ENCODE peak calls at places on chromosome 5, in seven cellular contexts. One of them, this sample, is unnamed.

GRCh38 chr5:141639357-141640050 is 2.7 kb downstream of the RELL2 start:
- DNase-seq in stimulated activated naive CD4-positive, alpha-beta T cell: no peak
- DNase-seq in RWPE1: no peak
- DNase-seq in Kasumi-1: no peak
- DNase-seq in HuH-7.5: no peak
- DNase-seq in OCI-LY7: no peak
- DNase-seq in activated CD4-positive, alpha-beta T cell treated with anti-CD3 and anti-CD28 coated beads, Interleukin-2, amount 50 U/mL, for 24 hours: no peak
- DNase-seq in this sample: no peak

GRCh38 chr5:73419414-73420390 is 28.9 kb downstream of the FOXD1 start:
- DNase-seq in Kasumi-1: no peak
- DNase-seq in activated CD4-positive, alpha-beta T cell treated with anti-CD3 and anti-CD28 coated beads, Interleukin-2, amount 50 U/mL, for 24 hours: no peak
- DNase-seq in stimulated activated naive CD4-positive, alpha-beta T cell: no peak
- DNase-seq in OCI-LY7: no peak
- DNase-seq in RWPE1: no peak
- DNase-seq in HuH-7.5: no peak
- DNase-seq in this sample: no peak

GRCh38 chr5:84403773-84404172 is 19.1 kb upstream of the EDIL3 start:
- DNase-seq in activated CD4-positive, alpha-beta T cell treated with anti-CD3 and anti-CD28 coated beads, Interleukin-2, amount 50 U/mL, for 24 hours: no peak
- DNase-seq in RWPE1: peak
- DNase-seq in Kasumi-1: no peak
- DNase-seq in HuH-7.5: no peak
- DNase-seq in stimulated activated naive CD4-positive, alpha-beta T cell: no peak
- DNase-seq in OCI-LY7: no peak
- DNase-seq in this sample: no peak

GRCh38 chr5:175447571-175447970 is 3.6 kb upstream of the DRD1 start:
- DNase-seq in HuH-7.5: no peak
- DNase-seq in RWPE1: no peak
- DNase-seq in activated CD4-positive, alpha-beta T cell treated with anti-CD3 and anti-CD28 coated beads, Interleukin-2, amount 50 U/mL, for 24 hours: no peak
- DNase-seq in OCI-LY7: no peak
- DNase-seq in Kasumi-1: no peak
- DNase-seq in stimulated activated naive CD4-positive, alpha-beta T cell: no peak
- DNase-seq in this sample: no peak

GRCh38 chr5:139458580-139459407 is 3.7 kb downstream of the ECSCR start:
- DNase-seq in HuH-7.5: no peak
- DNase-seq in activated CD4-positive, alpha-beta T cell treated with anti-CD3 and anti-CD28 coated beads, Interleukin-2, amount 50 U/mL, for 24 hours: peak
- DNase-seq in Kasumi-1: peak
- DNase-seq in RWPE1: no peak
- DNase-seq in OCI-LY7: peak
- DNase-seq in stimulated activated naive CD4-positive, alpha-beta T cell: peak
- DNase-seq in this sample: peak

GRCh38 chr5:95284512-95285405 is at the start of gene MCTP1:
- DNase-seq in OCI-LY7: no peak
- DNase-seq in RWPE1: peak
- DNase-seq in Kasumi-1: peak
- DNase-seq in HuH-7.5: peak
- DNase-seq in activated CD4-positive, alpha-beta T cell treated with anti-CD3 and anti-CD28 coated beads, Interleukin-2, amount 50 U/mL, for 24 hours: no peak
- DNase-seq in stimulated activated naive CD4-positive, alpha-beta T cell: no peak
- DNase-seq in this sample: no peak

GRCh38 chr5:4662845-4663244 is 477.3 kb upstream of the ADAMTS16 start:
- DNase-seq in activated CD4-positive, alpha-beta T cell treated with anti-CD3 and anti-CD28 coated beads, Interleukin-2, amount 50 U/mL, for 24 hours: no peak
- DNase-seq in RWPE1: no peak
- DNase-seq in stimulated activated naive CD4-positive, alpha-beta T cell: no peak
- DNase-seq in Kasumi-1: no peak
- DNase-seq in HuH-7.5: no peak
- DNase-seq in OCI-LY7: no peak
- DNase-seq in this sample: no peak

GRCh38 chr5:95530441-95530840 is 24.3 kb downstream of the SKIC3 start:
- DNase-seq in HuH-7.5: no peak
- DNase-seq in stimulated activated naive CD4-positive, alpha-beta T cell: no peak
- DNase-seq in RWPE1: peak
- DNase-seq in OCI-LY7: no peak
- DNase-seq in Kasumi-1: no peak
- DNase-seq in activated CD4-positive, alpha-beta T cell treated with anti-CD3 and anti-CD28 coated beads, Interleukin-2, amount 50 U/mL, for 24 hours: no peak
- DNase-seq in this sample: no peak

GRCh38 chr5:58311526-58311925 is 148.4 kb downstream of the PLK2 start:
- DNase-seq in Kasumi-1: no peak
- DNase-seq in activated CD4-positive, alpha-beta T cell treated with anti-CD3 and anti-CD28 coated beads, Interleukin-2, amount 50 U/mL, for 24 hours: no peak
- DNase-seq in OCI-LY7: no peak
- DNase-seq in RWPE1: no peak
- DNase-seq in HuH-7.5: no peak
- DNase-seq in stimulated activated naive CD4-positive, alpha-beta T cell: no peak
- DNase-seq in this sample: no peak

GRCh38 chr5:32223972-32224608 is 50.0 kb upstream of the GOLPH3 start:
- DNase-seq in OCI-LY7: no peak
- DNase-seq in activated CD4-positive, alpha-beta T cell treated with anti-CD3 and anti-CD28 coated beads, Interleukin-2, amount 50 U/mL, for 24 hours: no peak
- DNase-seq in Kasumi-1: no peak
- DNase-seq in HuH-7.5: no peak
- DNase-seq in stimulated activated naive CD4-positive, alpha-beta T cell: no peak
- DNase-seq in RWPE1: peak
- DNase-seq in this sample: no peak

GRCh38 chr5:119269061-119269579 is 86.7 kb upstream of the TNFAIP8 start:
- DNase-seq in Kasumi-1: peak
- DNase-seq in HuH-7.5: peak
- DNase-seq in activated CD4-positive, alpha-beta T cell treated with anti-CD3 and anti-CD28 coated beads, Interleukin-2, amount 50 U/mL, for 24 hours: peak
- DNase-seq in OCI-LY7: peak
- DNase-seq in stimulated activated naive CD4-positive, alpha-beta T cell: peak
- DNase-seq in RWPE1: peak
- DNase-seq in this sample: peak

GRCh38 chr5:53246042-53246836 is 136.7 kb upstream of the MOCS2 start:
- DNase-seq in OCI-LY7: no peak
- DNase-seq in RWPE1: peak
- DNase-seq in activated CD4-positive, alpha-beta T cell treated with anti-CD3 and anti-CD28 coated beads, Interleukin-2, amount 50 U/mL, for 24 hours: no peak
- DNase-seq in stimulated activated naive CD4-positive, alpha-beta T cell: no peak
- DNase-seq in HuH-7.5: no peak
- DNase-seq in Kasumi-1: no peak
- DNase-seq in this sample: no peak

GRCh38 chr5:104266161-104266560 is 703.6 kb upstream of the NUDT12 start:
- DNase-seq in Kasumi-1: no peak
- DNase-seq in stimulated activated naive CD4-positive, alpha-beta T cell: no peak
- DNase-seq in RWPE1: no peak
- DNase-seq in OCI-LY7: no peak
- DNase-seq in activated CD4-positive, alpha-beta T cell treated with anti-CD3 and anti-CD28 coated beads, Interleukin-2, amount 50 U/mL, for 24 hours: no peak
- DNase-seq in HuH-7.5: no peak
- DNase-seq in this sample: no peak

GRCh38 chr5:68087866-68088265 is 127.7 kb upstream of the PIK3R1 start:
- DNase-seq in OCI-LY7: no peak
- DNase-seq in Kasumi-1: no peak
- DNase-seq in activated CD4-positive, alpha-beta T cell treated with anti-CD3 and anti-CD28 coated beads, Interleukin-2, amount 50 U/mL, for 24 hours: no peak
- DNase-seq in HuH-7.5: no peak
- DNase-seq in RWPE1: no peak
- DNase-seq in stimulated activated naive CD4-positive, alpha-beta T cell: no peak
- DNase-seq in this sample: no peak

GRCh38 chr5:119037496-119038215 is 33.2 kb upstream of the DMXL1 start:
- DNase-seq in stimulated activated naive CD4-positive, alpha-beta T cell: no peak
- DNase-seq in activated CD4-positive, alpha-beta T cell treated with anti-CD3 and anti-CD28 coated beads, Interleukin-2, amount 50 U/mL, for 24 hours: no peak
- DNase-seq in HuH-7.5: no peak
- DNase-seq in OCI-LY7: no peak
- DNase-seq in RWPE1: no peak
- DNase-seq in Kasumi-1: no peak
- DNase-seq in this sample: no peak

GRCh38 chr5:7676455-7676854 is 174.5 kb downstream of the CFAP90 start:
- DNase-seq in Kasumi-1: no peak
- DNase-seq in RWPE1: no peak
- DNase-seq in HuH-7.5: no peak
- DNase-seq in OCI-LY7: no peak
- DNase-seq in activated CD4-positive, alpha-beta T cell treated with anti-CD3 and anti-CD28 coated beads, Interleukin-2, amount 50 U/mL, for 24 hours: no peak
- DNase-seq in stimulated activated naive CD4-positive, alpha-beta T cell: no peak
- DNase-seq in this sample: no peak

GRCh38 chr5:160353379-160353778 is 17.0 kb downstream of the C1QTNF2 start:
- DNase-seq in HuH-7.5: no peak
- DNase-seq in OCI-LY7: no peak
- DNase-seq in stimulated activated naive CD4-positive, alpha-beta T cell: no peak
- DNase-seq in Kasumi-1: no peak
- DNase-seq in RWPE1: no peak
- DNase-seq in activated CD4-positive, alpha-beta T cell treated with anti-CD3 and anti-CD28 coated beads, Interleukin-2, amount 50 U/mL, for 24 hours: no peak
- DNase-seq in this sample: no peak

GRCh38 chr5:173786296-173787187 is 101.6 kb upstream of the CPEB4 start:
- DNase-seq in HuH-7.5: no peak
- DNase-seq in OCI-LY7: peak
- DNase-seq in stimulated activated naive CD4-positive, alpha-beta T cell: no peak
- DNase-seq in RWPE1: no peak
- DNase-seq in Kasumi-1: peak
- DNase-seq in activated CD4-positive, alpha-beta T cell treated with anti-CD3 and anti-CD28 coated beads, Interleukin-2, amount 50 U/mL, for 24 hours: no peak
- DNase-seq in this sample: no peak

GRCh38 chr5:170709640-170710039 is 73.9 kb upstream of the GABRP start:
- DNase-seq in RWPE1: no peak
- DNase-seq in HuH-7.5: no peak
- DNase-seq in activated CD4-positive, alpha-beta T cell treated with anti-CD3 and anti-CD28 coated beads, Interleukin-2, amount 50 U/mL, for 24 hours: no peak
- DNase-seq in stimulated activated naive CD4-positive, alpha-beta T cell: no peak
- DNase-seq in Kasumi-1: no peak
- DNase-seq in OCI-LY7: no peak
- DNase-seq in this sample: no peak

GRCh38 chr5:154461531-154461930 is 15.7 kb downstream of the SAP30L start:
- DNase-seq in activated CD4-positive, alpha-beta T cell treated with anti-CD3 and anti-CD28 coated beads, Interleukin-2, amount 50 U/mL, for 24 hours: no peak
- DNase-seq in HuH-7.5: no peak
- DNase-seq in Kasumi-1: no peak
- DNase-seq in RWPE1: no peak
- DNase-seq in OCI-LY7: no peak
- DNase-seq in stimulated activated naive CD4-positive, alpha-beta T cell: no peak
- DNase-seq in this sample: no peak

GRCh38 chr5:130337179-130337888 is 433.1 kb downstream of the CHSY3 start:
- DNase-seq in OCI-LY7: no peak
- DNase-seq in stimulated activated naive CD4-positive, alpha-beta T cell: no peak
- DNase-seq in HuH-7.5: no peak
- DNase-seq in activated CD4-positive, alpha-beta T cell treated with anti-CD3 and anti-CD28 coated beads, Interleukin-2, amount 50 U/mL, for 24 hours: no peak
- DNase-seq in RWPE1: peak
- DNase-seq in Kasumi-1: no peak
- DNase-seq in this sample: no peak

GRCh38 chr5:149203896-149204544 is 62.7 kb downstream of the ABLIM3 start:
- DNase-seq in RWPE1: peak
- DNase-seq in HuH-7.5: no peak
- DNase-seq in Kasumi-1: no peak
- DNase-seq in stimulated activated naive CD4-positive, alpha-beta T cell: no peak
- DNase-seq in activated CD4-positive, alpha-beta T cell treated with anti-CD3 and anti-CD28 coated beads, Interleukin-2, amount 50 U/mL, for 24 hours: no peak
- DNase-seq in OCI-LY7: no peak
- DNase-seq in this sample: no peak

GRCh38 chr5:43041669-43042175 is 1.6 kb upstream of the ANXA2R start:
- DNase-seq in Kasumi-1: peak
- DNase-seq in stimulated activated naive CD4-positive, alpha-beta T cell: no peak
- DNase-seq in activated CD4-positive, alpha-beta T cell treated with anti-CD3 and anti-CD28 coated beads, Interleukin-2, amount 50 U/mL, for 24 hours: no peak
- DNase-seq in RWPE1: no peak
- DNase-seq in HuH-7.5: no peak
- DNase-seq in OCI-LY7: peak
- DNase-seq in this sample: no peak

GRCh38 chr5:118931564-118931963 is 56.8 kb downstream of the DTWD2 start:
- DNase-seq in Kasumi-1: no peak
- DNase-seq in stimulated activated naive CD4-positive, alpha-beta T cell: no peak
- DNase-seq in RWPE1: no peak
- DNase-seq in OCI-LY7: no peak
- DNase-seq in HuH-7.5: no peak
- DNase-seq in activated CD4-positive, alpha-beta T cell treated with anti-CD3 and anti-CD28 coated beads, Interleukin-2, amount 50 U/mL, for 24 hours: no peak
- DNase-seq in this sample: no peak

GRCh38 chr5:94471496-94471895 is 146.9 kb downstream of the KIAA0825 start:
- DNase-seq in RWPE1: no peak
- DNase-seq in Kasumi-1: no peak
- DNase-seq in OCI-LY7: no peak
- DNase-seq in stimulated activated naive CD4-positive, alpha-beta T cell: no peak
- DNase-seq in activated CD4-positive, alpha-beta T cell treated with anti-CD3 and anti-CD28 coated beads, Interleukin-2, amount 50 U/mL, for 24 hours: no peak
- DNase-seq in HuH-7.5: no peak
- DNase-seq in this sample: no peak

GRCh38 chr5:175692996-175693700 is 35.3 kb downstream of the HRH2 start:
- DNase-seq in Kasumi-1: peak
- DNase-seq in stimulated activated naive CD4-positive, alpha-beta T cell: no peak
- DNase-seq in RWPE1: no peak
- DNase-seq in activated CD4-positive, alpha-beta T cell treated with anti-CD3 and anti-CD28 coated beads, Interleukin-2, amount 50 U/mL, for 24 hours: no peak
- DNase-seq in HuH-7.5: no peak
- DNase-seq in OCI-LY7: no peak
- DNase-seq in this sample: no peak

GRCh38 chr5:180643191-180643851 is 6.1 kb downstream of the FLT4 start:
- DNase-seq in OCI-LY7: no peak
- DNase-seq in RWPE1: no peak
- DNase-seq in HuH-7.5: no peak
- DNase-seq in Kasumi-1: no peak
- DNase-seq in stimulated activated naive CD4-positive, alpha-beta T cell: no peak
- DNase-seq in activated CD4-positive, alpha-beta T cell treated with anti-CD3 and anti-CD28 coated beads, Interleukin-2, amount 50 U/mL, for 24 hours: no peak
- DNase-seq in this sample: no peak

GRCh38 chr5:78536797-78537196 is 111.8 kb downstream of the LHFPL2 start:
- DNase-seq in OCI-LY7: no peak
- DNase-seq in HuH-7.5: no peak
- DNase-seq in Kasumi-1: no peak
- DNase-seq in stimulated activated naive CD4-positive, alpha-beta T cell: no peak
- DNase-seq in activated CD4-positive, alpha-beta T cell treated with anti-CD3 and anti-CD28 coated beads, Interleukin-2, amount 50 U/mL, for 24 hours: no peak
- DNase-seq in RWPE1: no peak
- DNase-seq in this sample: no peak

GRCh38 chr5:51566940-51567339 is 183.7 kb downstream of the ISL1 start:
- DNase-seq in HuH-7.5: no peak
- DNase-seq in stimulated activated naive CD4-positive, alpha-beta T cell: no peak
- DNase-seq in OCI-LY7: no peak
- DNase-seq in activated CD4-positive, alpha-beta T cell treated with anti-CD3 and anti-CD28 coated beads, Interleukin-2, amount 50 U/mL, for 24 hours: no peak
- DNase-seq in Kasumi-1: no peak
- DNase-seq in RWPE1: no peak
- DNase-seq in this sample: no peak

GRCh38 chr5:147504001-147504400 is 5.9 kb downstream of the DPYSL3 start:
- DNase-seq in RWPE1: no peak
- DNase-seq in activated CD4-positive, alpha-beta T cell treated with anti-CD3 and anti-CD28 coated beads, Interleukin-2, amount 50 U/mL, for 24 hours: no peak
- DNase-seq in Kasumi-1: no peak
- DNase-seq in OCI-LY7: no peak
- DNase-seq in stimulated activated naive CD4-positive, alpha-beta T cell: no peak
- DNase-seq in HuH-7.5: no peak
- DNase-seq in this sample: no peak

GRCh38 chr5:82620957-82621600 is 342.9 kb upstream of the RPS23 start:
- DNase-seq in Kasumi-1: no peak
- DNase-seq in stimulated activated naive CD4-positive, alpha-beta T cell: no peak
- DNase-seq in HuH-7.5: no peak
- DNase-seq in activated CD4-positive, alpha-beta T cell treated with anti-CD3 and anti-CD28 coated beads, Interleukin-2, amount 50 U/mL, for 24 hours: no peak
- DNase-seq in RWPE1: no peak
- DNase-seq in OCI-LY7: no peak
- DNase-seq in this sample: no peak

GRCh38 chr5:69213513-69214215 is 21.0 kb upstream of the CDK7 start:
- DNase-seq in HuH-7.5: no peak
- DNase-seq in activated CD4-positive, alpha-beta T cell treated with anti-CD3 and anti-CD28 coated beads, Interleukin-2, amount 50 U/mL, for 24 hours: no peak
- DNase-seq in OCI-LY7: no peak
- DNase-seq in stimulated activated naive CD4-positive, alpha-beta T cell: no peak
- DNase-seq in Kasumi-1: no peak
- DNase-seq in RWPE1: no peak
- DNase-seq in this sample: no peak

GRCh38 chr5:75337366-75338021 is 474 bp downstream of the HMGCR start:
- DNase-seq in Kasumi-1: no peak
- DNase-seq in stimulated activated naive CD4-positive, alpha-beta T cell: no peak
- DNase-seq in activated CD4-positive, alpha-beta T cell treated with anti-CD3 and anti-CD28 coated beads, Interleukin-2, amount 50 U/mL, for 24 hours: peak
- DNase-seq in HuH-7.5: no peak
- DNase-seq in OCI-LY7: peak
- DNase-seq in RWPE1: no peak
- DNase-seq in this sample: peak

GRCh38 chr5:32083981-32084430 is 90.1 kb downstream of the GOLPH3 start:
- DNase-seq in HuH-7.5: no peak
- DNase-seq in activated CD4-positive, alpha-beta T cell treated with anti-CD3 and anti-CD28 coated beads, Interleukin-2, amount 50 U/mL, for 24 hours: no peak
- DNase-seq in RWPE1: no peak
- DNase-seq in OCI-LY7: no peak
- DNase-seq in stimulated activated naive CD4-positive, alpha-beta T cell: no peak
- DNase-seq in Kasumi-1: peak
- DNase-seq in this sample: no peak

GRCh38 chr5:98604301-98604700 is 169.2 kb upstream of the RGMB start:
- DNase-seq in Kasumi-1: no peak
- DNase-seq in RWPE1: no peak
- DNase-seq in stimulated activated naive CD4-positive, alpha-beta T cell: no peak
- DNase-seq in HuH-7.5: no peak
- DNase-seq in activated CD4-positive, alpha-beta T cell treated with anti-CD3 and anti-CD28 coated beads, Interleukin-2, amount 50 U/mL, for 24 hours: no peak
- DNase-seq in OCI-LY7: no peak
- DNase-seq in this sample: no peak

GRCh38 chr5:90408571-90409317 is 812 bp downstream of the CETN3 start:
- DNase-seq in OCI-LY7: peak
- DNase-seq in Kasumi-1: peak
- DNase-seq in stimulated activated naive CD4-positive, alpha-beta T cell: no peak
- DNase-seq in HuH-7.5: peak
- DNase-seq in activated CD4-positive, alpha-beta T cell treated with anti-CD3 and anti-CD28 coated beads, Interleukin-2, amount 50 U/mL, for 24 hours: no peak
- DNase-seq in RWPE1: no peak
- DNase-seq in this sample: no peak

GRCh38 chr5:110094559-110094958 is 404.8 kb downstream of the MAN2A1 start:
- DNase-seq in OCI-LY7: no peak
- DNase-seq in activated CD4-positive, alpha-beta T cell treated with anti-CD3 and anti-CD28 coated beads, Interleukin-2, amount 50 U/mL, for 24 hours: no peak
- DNase-seq in HuH-7.5: no peak
- DNase-seq in RWPE1: no peak
- DNase-seq in stimulated activated naive CD4-positive, alpha-beta T cell: no peak
- DNase-seq in Kasumi-1: no peak
- DNase-seq in this sample: no peak

GRCh38 chr5:180553530-180553929 is 37.8 kb downstream of the SCGB3A1 start:
- DNase-seq in OCI-LY7: no peak
- DNase-seq in Kasumi-1: no peak
- DNase-seq in RWPE1: no peak
- DNase-seq in stimulated activated naive CD4-positive, alpha-beta T cell: no peak
- DNase-seq in activated CD4-positive, alpha-beta T cell treated with anti-CD3 and anti-CD28 coated beads, Interleukin-2, amount 50 U/mL, for 24 hours: no peak
- DNase-seq in HuH-7.5: no peak
- DNase-seq in this sample: no peak